ENCODE peak calls at places on chromosome 15, in seven cellular contexts. X, G, A, H, N, K and L are unnamed samples.

GRCh38 chr15:59384507-59384906 is 11.8 kb upstream of the MYO1E start:
- DNase-seq in X (no peak), G (no peak), H (no peak), N (no peak), K (no peak), A (no peak), L (no peak)

GRCh38 chr15:76056931-76057330 is 2.9 kb upstream of the TMEM266 start:
- DNase-seq in G (no peak), X (no peak), K (no peak), A (no peak), H (no peak), N (no peak), L (no peak)

GRCh38 chr15:60065951-60066350 is 61.8 kb downstream of the FOXB1 start:
- DNase-seq in N (no peak), H (no peak), G (peak), K (no peak), A (no peak), X (no peak), L (no peak)

GRCh38 chr15:48046813-48047483 is 73.8 kb upstream of the SLC24A5 start:
- DNase-seq in K (no peak), G (no peak), N (no peak), A (no peak), H (no peak), X (no peak), L (no peak)

GRCh38 chr15:69729167-69729748 is 276.6 kb downstream of the RPLP1 start:
- DNase-seq in X (no peak), G (peak), H (no peak), K (peak), N (peak), A (peak), L (peak)

GRCh38 chr15:53586815-53587214 is 172.6 kb downstream of the WDR72 start:
- DNase-seq in X (no peak), K (peak), N (peak), A (no peak), G (peak), H (no peak), L (no peak)

GRCh38 chr15:91561371-91562100 is 292.0 kb upstream of the SLCO3A1 start:
- DNase-seq in N (no peak), X (peak), K (no peak), A (no peak), H (peak), G (peak), L (no peak)

GRCh38 chr15:26615927-26616302 is 157.0 kb downstream of the GABRB3 start:
- DNase-seq in H (no peak), K (no peak), G (no peak), X (no peak), A (no peak), N (no peak), L (no peak)

GRCh38 chr15:40245666-40246065 is 6.8 kb downstream of the PAK6 start:
- DNase-seq in H (no peak), N (no peak), G (no peak), K (no peak), X (no peak), A (no peak), L (no peak)

GRCh38 chr15:89566141-89566540 is 9.1 kb upstream of the TICRR start:
- DNase-seq in G (no peak), K (no peak), A (no peak), H (no peak), X (no peak), N (no peak), L (no peak)

GRCh38 chr15:74378853-74379252 is 11.4 kb upstream of the CYP11A1 start:
- DNase-seq in K (peak), H (no peak), A (no peak), N (peak), G (peak), X (no peak), L (no peak)

GRCh38 chr15:93001881-93002280 is 87.1 kb downstream of the RGMA start:
- DNase-seq in X (no peak), H (no peak), G (peak), A (no peak), N (no peak), K (no peak), L (no peak)
- TF ChIP-seq CTCF in X (no peak), H (peak), G (no peak), A (peak), N (no peak), K (peak), L (no peak)

GRCh38 chr15:68391084-68391483 is 40.9 kb downstream of the ITGA11 start:
- DNase-seq in H (no peak), X (no peak), K (no peak), A (no peak), G (no peak), N (no peak), L (peak)

GRCh38 chr15:68389936-68390790 is 41.8 kb downstream of the ITGA11 start:
- DNase-seq in K (no peak), X (no peak), A (no peak), G (peak), N (no peak), H (peak), L (peak)

GRCh38 chr15:68387288-68388143 is 44.4 kb downstream of the ITGA11 start:
- DNase-seq in N (no peak), A (no peak), K (no peak), X (no peak), G (no peak), H (peak), L (peak)

GRCh38 chr15:68386587-68387287 is 45.2 kb downstream of the ITGA11 start:
- DNase-seq in X (no peak), H (no peak), N (no peak), G (no peak), K (no peak), A (no peak), L (peak)

GRCh38 chr15:68389041-68389930 is 42.7 kb downstream of the ITGA11 start:
- DNase-seq in H (no peak), A (no peak), K (no peak), G (no peak), X (no peak), N (no peak), L (peak)
- TF ChIP-seq CTCF in H (no peak), A (no peak), K (no peak), G (peak), X (no peak), N (no peak), L (no peak)

DNA sequence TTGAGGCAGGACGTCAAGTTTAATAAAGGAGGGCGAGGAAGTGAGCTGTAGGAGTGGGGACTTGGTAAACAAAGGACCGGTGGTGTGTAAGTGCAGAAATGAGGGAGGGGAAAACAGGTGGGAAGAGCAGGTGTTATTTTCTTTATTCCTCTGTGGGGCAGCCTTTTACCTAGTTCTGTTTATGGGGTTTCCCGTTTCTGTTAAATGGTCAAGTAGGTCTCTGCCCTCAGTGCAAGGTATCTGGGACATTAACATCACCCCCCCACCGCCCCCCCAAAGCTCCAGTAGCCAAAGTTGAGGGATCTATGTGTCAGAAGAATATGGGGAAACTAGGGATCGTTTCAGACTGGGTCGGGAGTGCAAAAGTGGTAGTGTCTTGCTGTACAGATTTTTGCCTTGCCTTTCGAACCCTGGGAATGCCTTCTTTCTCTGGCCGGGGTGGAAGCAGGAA is 898 bp downstream of the MGA start:
- DNase-seq in G (no peak), H (no peak), N (no peak), X (no peak), A (no peak), K (peak), L (no peak)
- TF ChIP-seq CTCF in G (no peak), H (no peak), N (no peak), X (no peak), A (no peak), K (no peak), L (no peak)

GRCh38 chr15:57138260-57138895 is 219.9 kb downstream of the TCF12 start:
- DNase-seq in A (no peak), H (no peak), G (peak), K (peak), X (peak), N (no peak), L (no peak)
- TF ChIP-seq CTCF in A (peak), H (peak), G (peak), K (peak), X (peak), N (peak), L (no peak)